ENCODE peak calls at places on chromosomes 11 and 22, in eight cellular contexts. T is GF-D8; J is NCI-H1417; Y is pons; B is EL; P is left lung; F is stimulated activated naive CD4-positive, alpha-beta T cell; O is T-cell. V is an unnamed sample.

GRCh38 chr11:39374963-39375698 is 2084.3 kb downstream of the LRRC4C start:
- DNase-seq in T (no peak), J (no peak), Y (peak), B (peak), P (no peak), F (no peak), O (no peak), V (peak)

GRCh38 chr22:18008136-18008535 is 16.2 kb downstream of the MICAL3 start:
- DNase-seq in T (no peak), J (no peak), Y (no peak), B (no peak), P (no peak), F (no peak), O (no peak), V (peak)

GRCh38 chr22:40463727-40464126 is 93.3 kb downstream of the SGSM3 start:
- DNase-seq in T (no peak), J (no peak), Y (no peak), B (no peak), P (no peak), F (no peak), O (peak), V (no peak)

GRCh38 chr11:87259731-87260130 is 222.0 kb downstream of the TMEM135 start:
- DNase-seq in T (no peak), J (no peak), Y (peak), B (no peak), P (no peak), F (no peak), O (no peak), V (peak)

GRCh38 chr11:34278708-34279297 is 79.0 kb downstream of the ABTB2 start:
- DNase-seq in T (no peak), J (no peak), Y (no peak), B (no peak), P (no peak), F (no peak), O (no peak), V (no peak)

GRCh38 chr11:3959015-3959917 is 103.8 kb downstream of the STIM1 start:
- DNase-seq in T (no peak), J (no peak), Y (no peak), B (peak), P (no peak), F (no peak), O (no peak), V (peak)

GRCh38 chr11:114059984-114060401 is 482 bp downstream of the ZBTB16 start:
- DNase-seq in T (peak), J (peak), Y (no peak), B (peak), P (peak), F (no peak), O (no peak), V (no peak)

GRCh38 chr11:126352934-126353801 is 2.3 kb upstream of the ST3GAL4 start:
- DNase-seq in T (peak), J (no peak), Y (no peak), B (peak), P (no peak), F (no peak), O (no peak), V (peak)

GRCh38 chr11:77438487-77438886 is 35.4 kb downstream of the PAK1 start:
- DNase-seq in T (no peak), J (no peak), Y (no peak), B (no peak), P (no peak), F (no peak), O (no peak), V (no peak)

GRCh38 chr11:119149371-119150275 is 771 bp downstream of the ABCG4 start:
- DNase-seq in T (no peak), J (no peak), Y (no peak), B (no peak), P (no peak), F (peak), O (no peak), V (no peak)

GRCh38 chr11:69658606-69659450 is 16.3 kb downstream of the LTO1 start:
- DNase-seq in T (no peak), J (no peak), Y (no peak), B (no peak), P (peak), F (no peak), O (no peak), V (no peak)

GRCh38 chr22:19287076-19287724 is 4.3 kb downstream of the CLTCL1 start:
- DNase-seq in T (no peak), J (peak), Y (no peak), B (peak), P (no peak), F (no peak), O (no peak), V (no peak)

GRCh38 chr11:113689711-113690618 is 16.1 kb downstream of the TMPRSS5 start:
- DNase-seq in T (no peak), J (no peak), Y (no peak), B (no peak), P (no peak), F (no peak), O (no peak), V (no peak)

GRCh38 chr11:104668797-104669463 is 229.3 kb downstream of the CASP12 start:
- DNase-seq in T (peak), J (no peak), Y (no peak), B (peak), P (no peak), F (no peak), O (no peak), V (peak)

GRCh38 chr11:10925149-10925926 is 67.5 kb upstream of the ZBED5 start:
- DNase-seq in T (no peak), J (no peak), Y (no peak), B (peak), P (no peak), F (no peak), O (no peak), V (no peak)